ENCODE peak calls at places on chromosomes 4 and X, in eight cellular contexts. One of them, this sample, is unnamed.
A peak's percentile ranks its signal among the peaks of the same experiment; 100 is the strongest.

GRCh38 chrX:76014321-76014720 is 158.5 kb upstream of the PBDC1 start:
- DNase-seq in astrocyte of the spinal cord: no peak
- DNase-seq in IMR-90: no peak
- DNase-seq in GM20000: no peak
- DNase-seq in AG04450: no peak
- DNase-seq in cardiac fibroblast: no peak
- DNase-seq in astrocyte of the cerebellum: no peak
- DNase-seq in GM23338: no peak
- DNase-seq in this sample: no peak

GRCh38 chr4:71472946-71473345 is 134.1 kb downstream of the SLC4A4 start:
- DNase-seq in GM20000: no peak
- DNase-seq in AG04450: peak; percentile 65
- DNase-seq in astrocyte of the spinal cord: peak; percentile 82
- DNase-seq in cardiac fibroblast: peak; percentile 83
- DNase-seq in IMR-90: peak; percentile 89
- DNase-seq in astrocyte of the cerebellum: peak; percentile 65
- DNase-seq in GM23338: no peak
- DNase-seq in this sample: no peak

GRCh38 chr4:26235500-26235899 is 85.3 kb upstream of the RBPJ start:
- DNase-seq in cardiac fibroblast: peak; percentile 69
- DNase-seq in astrocyte of the cerebellum: no peak
- DNase-seq in astrocyte of the spinal cord: peak; percentile 40
- DNase-seq in GM23338: no peak
- DNase-seq in IMR-90: peak; percentile 75
- DNase-seq in AG04450: peak; percentile 34
- DNase-seq in GM20000: no peak
- DNase-seq in this sample: no peak

GRCh38 chr4:20840648-20841190 is 140.5 kb downstream of the PACRGL start:
- DNase-seq in cardiac fibroblast: peak; percentile 60
- DNase-seq in IMR-90: no peak
- DNase-seq in astrocyte of the spinal cord: no peak
- DNase-seq in AG04450: no peak
- DNase-seq in astrocyte of the cerebellum: no peak
- DNase-seq in GM23338: no peak
- DNase-seq in GM20000: no peak
- DNase-seq in this sample: no peak

GRCh38 chr4:48653217-48654014 is 126.7 kb downstream of the FRYL start:
- DNase-seq in cardiac fibroblast: peak; percentile 73
- DNase-seq in GM20000: no peak
- DNase-seq in AG04450: peak; percentile 32
- DNase-seq in astrocyte of the cerebellum: peak; percentile 74
- DNase-seq in IMR-90: peak; percentile 79
- DNase-seq in astrocyte of the spinal cord: peak; percentile 82
- DNase-seq in GM23338: peak; percentile 37
- DNase-seq in this sample: no peak

GRCh38 chr4:26812049-26812729 is 48.5 kb upstream of the STIM2 start:
- DNase-seq in cardiac fibroblast: peak; percentile 36
- DNase-seq in astrocyte of the cerebellum: no peak
- DNase-seq in IMR-90: no peak
- DNase-seq in astrocyte of the spinal cord: no peak
- DNase-seq in AG04450: no peak
- DNase-seq in GM20000: no peak
- DNase-seq in GM23338: no peak
- DNase-seq in this sample: no peak

GRCh38 chrX:11632732-11633131 is 33.0 kb downstream of the ARHGAP6 start:
- DNase-seq in GM20000: no peak
- DNase-seq in GM23338: no peak
- DNase-seq in IMR-90: no peak
- DNase-seq in astrocyte of the cerebellum: no peak
- DNase-seq in AG04450: no peak
- DNase-seq in cardiac fibroblast: no peak
- DNase-seq in astrocyte of the spinal cord: no peak
- DNase-seq in this sample: no peak

GRCh38 chr4:86831262-86832090 is 17.7 kb downstream of the SLC10A6 start:
- DNase-seq in GM23338: no peak
- DNase-seq in cardiac fibroblast: peak; percentile 93
- DNase-seq in astrocyte of the cerebellum: peak; percentile 59
- DNase-seq in GM20000: no peak
- DNase-seq in astrocyte of the spinal cord: peak; percentile 88
- DNase-seq in AG04450: peak; percentile 93
- DNase-seq in IMR-90: peak; percentile 96
- DNase-seq in this sample: no peak

GRCh38 chr4:140096483-140096861 is 57.5 kb downstream of the MAML3 start:
- DNase-seq in IMR-90: no peak
- DNase-seq in GM23338: no peak
- DNase-seq in GM20000: no peak
- DNase-seq in AG04450: no peak
- DNase-seq in cardiac fibroblast: no peak
- DNase-seq in astrocyte of the spinal cord: no peak
- DNase-seq in astrocyte of the cerebellum: no peak
- DNase-seq in this sample: no peak

GRCh38 chrX:86379209-86379608 is 231.0 kb downstream of the DACH2 start:
- DNase-seq in GM20000: no peak
- DNase-seq in cardiac fibroblast: no peak
- DNase-seq in astrocyte of the cerebellum: no peak
- DNase-seq in AG04450: no peak
- DNase-seq in astrocyte of the spinal cord: no peak
- DNase-seq in GM23338: no peak
- DNase-seq in IMR-90: no peak
- DNase-seq in this sample: no peak

GRCh38 chrX:20461576-20461975 is 194.9 kb upstream of the RPS6KA3 start:
- DNase-seq in astrocyte of the spinal cord: peak; percentile 47
- DNase-seq in cardiac fibroblast: peak; percentile 22
- DNase-seq in AG04450: no peak
- DNase-seq in GM20000: no peak
- DNase-seq in IMR-90: peak; percentile 39
- DNase-seq in astrocyte of the cerebellum: peak; percentile 66
- DNase-seq in GM23338: no peak
- DNase-seq in this sample: no peak

GRCh38 chrX:72126539-72127140 is 5.1 kb downstream of the RTL5 start:
- DNase-seq in GM23338: peak; percentile 74
- DNase-seq in AG04450: peak; percentile 57
- DNase-seq in IMR-90: peak; percentile 80
- DNase-seq in GM20000: peak; percentile 74
- DNase-seq in astrocyte of the spinal cord: peak; percentile 80
- DNase-seq in cardiac fibroblast: peak; percentile 82
- DNase-seq in astrocyte of the cerebellum: peak; percentile 70
- DNase-seq in this sample: no peak

GRCh38 chr4:156983366-156983765 is 11.8 kb upstream of the PDGFC start:
- DNase-seq in astrocyte of the cerebellum: no peak
- DNase-seq in GM20000: no peak
- DNase-seq in cardiac fibroblast: peak; percentile 63
- DNase-seq in AG04450: no peak
- DNase-seq in IMR-90: peak; percentile 56
- DNase-seq in astrocyte of the spinal cord: peak; percentile 26
- DNase-seq in GM23338: peak; percentile 36
- DNase-seq in this sample: no peak
- TF ChIP-seq CTCF in astrocyte of the cerebellum: peak; percentile 47
- TF ChIP-seq CTCF in GM20000: no peak
- TF ChIP-seq CTCF in cardiac fibroblast: peak; percentile 64
- TF ChIP-seq CTCF in AG04450: peak; percentile 71
- TF ChIP-seq CTCF in IMR-90: peak; percentile 64
- TF ChIP-seq CTCF in astrocyte of the spinal cord: peak; percentile 57
- TF ChIP-seq CTCF in GM23338: peak; percentile 53
- TF ChIP-seq CTCF in this sample: peak; percentile 20

GRCh38 chr4:38804654-38805295 is at the start of gene TLR1:
- DNase-seq in GM23338: peak; percentile 27
- DNase-seq in astrocyte of the cerebellum: peak; percentile 60
- DNase-seq in AG04450: no peak
- DNase-seq in cardiac fibroblast: peak; percentile 83
- DNase-seq in IMR-90: peak; percentile 64
- DNase-seq in astrocyte of the spinal cord: peak; percentile 74
- DNase-seq in GM20000: no peak
- DNase-seq in this sample: no peak
- TF ChIP-seq CTCF in GM23338: no peak
- TF ChIP-seq CTCF in astrocyte of the cerebellum: peak; percentile 33
- TF ChIP-seq CTCF in AG04450: peak; percentile 61
- TF ChIP-seq CTCF in cardiac fibroblast: peak; percentile 45
- TF ChIP-seq CTCF in IMR-90: peak; percentile 58
- TF ChIP-seq CTCF in astrocyte of the spinal cord: peak; percentile 52
- TF ChIP-seq CTCF in GM20000: no peak
- TF ChIP-seq CTCF in this sample: peak; percentile 37

DNA sequence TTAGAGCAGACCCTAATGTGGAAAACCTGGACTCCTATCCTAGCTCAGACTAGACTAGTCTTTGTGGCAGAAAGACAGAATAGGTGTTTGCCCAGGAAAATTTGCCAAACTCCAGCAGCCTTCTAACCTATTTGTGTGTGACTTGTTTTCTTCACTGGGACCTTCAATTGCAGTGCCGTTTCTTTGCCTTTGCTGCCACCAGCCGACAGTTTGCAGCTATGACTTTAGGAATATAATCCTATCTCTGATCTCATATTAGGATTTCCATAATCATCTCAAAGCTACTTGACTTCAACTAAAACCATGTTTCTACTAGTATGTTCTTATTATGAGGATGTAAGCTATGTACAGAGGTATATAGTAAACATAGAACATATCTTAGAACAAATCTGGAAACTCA is 60.2 kb upstream of the PGAM4 start:
- DNase-seq in astrocyte of the spinal cord: peak; percentile 14
- DNase-seq in AG04450: no peak
- DNase-seq in GM20000: peak; percentile 9
- DNase-seq in astrocyte of the cerebellum: peak; percentile 3
- DNase-seq in IMR-90: peak; percentile 33
- DNase-seq in GM23338: peak; percentile 31
- DNase-seq in cardiac fibroblast: peak; percentile 41
- DNase-seq in this sample: no peak
- TF ChIP-seq CTCF in astrocyte of the spinal cord: peak; percentile 43
- TF ChIP-seq CTCF in AG04450: peak; percentile 39
- TF ChIP-seq CTCF in GM20000: no peak
- TF ChIP-seq CTCF in astrocyte of the cerebellum: peak; percentile 49
- TF ChIP-seq CTCF in IMR-90: peak; percentile 62
- TF ChIP-seq CTCF in GM23338: peak; percentile 66
- TF ChIP-seq CTCF in cardiac fibroblast: peak; percentile 38
- TF ChIP-seq CTCF in this sample: peak; percentile 80

GRCh38 chrX:136781180-136781797 is 557 bp upstream of the ARHGEF6 start:
- DNase-seq in IMR-90: no peak
- DNase-seq in cardiac fibroblast: peak; percentile 43
- DNase-seq in GM23338: no peak
- DNase-seq in AG04450: no peak
- DNase-seq in GM20000: no peak
- DNase-seq in astrocyte of the cerebellum: no peak
- DNase-seq in astrocyte of the spinal cord: no peak
- DNase-seq in this sample: no peak
- TF ChIP-seq CTCF in IMR-90: no peak
- TF ChIP-seq CTCF in cardiac fibroblast: no peak
- TF ChIP-seq CTCF in GM23338: no peak
- TF ChIP-seq CTCF in AG04450: no peak
- TF ChIP-seq CTCF in GM20000: no peak
- TF ChIP-seq CTCF in astrocyte of the cerebellum: no peak
- TF ChIP-seq CTCF in astrocyte of the spinal cord: no peak
- TF ChIP-seq CTCF in this sample: no peak